ENCODE peak calls at places on chromosome X, in six cellular contexts. One of them, this sample, is unnamed.
A peak's percentile ranks its signal among the peaks of the same experiment; 100 is the strongest.

GRCh38 chrX:103878466-103879151 is 46.6 kb upstream of the RAB9B start:
- DNase-seq in osteocyte: no peak
- DNase-seq in lower lobe of right lung: no peak
- DNase-seq in fibroblast of mammary gland: peak; percentile 65
- DNase-seq in right lobe of liver: no peak
- DNase-seq in upper lobe of left lung: no peak
- DNase-seq in this sample: no peak

GRCh38 chrX:13750204-13750603 is 15.7 kb downstream of the OFD1 start:
- DNase-seq in upper lobe of left lung: no peak
- DNase-seq in right lobe of liver: no peak
- DNase-seq in osteocyte: no peak
- DNase-seq in fibroblast of mammary gland: peak; percentile 64
- DNase-seq in lower lobe of right lung: no peak
- DNase-seq in this sample: no peak

GRCh38 chrX:39752820-39753219 is 344.9 kb downstream of the BCOR start:
- DNase-seq in right lobe of liver: no peak
- DNase-seq in upper lobe of left lung: no peak
- DNase-seq in lower lobe of right lung: no peak
- DNase-seq in fibroblast of mammary gland: peak; percentile 42
- DNase-seq in osteocyte: no peak
- DNase-seq in this sample: no peak

GRCh38 chrX:107721318-107721717 is 54.3 kb downstream of the TSC22D3 start:
- DNase-seq in lower lobe of right lung: peak; percentile 50
- DNase-seq in upper lobe of left lung: no peak
- DNase-seq in right lobe of liver: no peak
- DNase-seq in osteocyte: no peak
- DNase-seq in fibroblast of mammary gland: no peak
- DNase-seq in this sample: no peak

GRCh38 chrX:120781416-120781815 is 94.2 kb downstream of the CT47B1 start:
- DNase-seq in right lobe of liver: no peak
- DNase-seq in osteocyte: no peak
- DNase-seq in upper lobe of left lung: no peak
- DNase-seq in lower lobe of right lung: no peak
- DNase-seq in fibroblast of mammary gland: peak; percentile 54
- DNase-seq in this sample: no peak

GRCh38 chrX:34658316-34658715 is 1.2 kb upstream of the TMEM47 start:
- DNase-seq in osteocyte: no peak
- DNase-seq in upper lobe of left lung: no peak
- DNase-seq in lower lobe of right lung: no peak
- DNase-seq in right lobe of liver: no peak
- DNase-seq in fibroblast of mammary gland: peak; percentile 54
- DNase-seq in this sample: no peak

GRCh38 chrX:9207142-9207541 is 173.2 kb upstream of the FAM9B start:
- DNase-seq in osteocyte: no peak
- DNase-seq in upper lobe of left lung: peak; percentile 58
- DNase-seq in right lobe of liver: no peak
- DNase-seq in lower lobe of right lung: no peak
- DNase-seq in fibroblast of mammary gland: peak; percentile 3
- DNase-seq in this sample: no peak

GRCh38 chrX:70553516-70553915 is 108.9 kb downstream of the DLG3 start:
- DNase-seq in lower lobe of right lung: no peak
- DNase-seq in right lobe of liver: no peak
- DNase-seq in fibroblast of mammary gland: no peak
- DNase-seq in upper lobe of left lung: no peak
- DNase-seq in osteocyte: no peak
- DNase-seq in this sample: no peak

GRCh38 chrX:56114437-56114787 is 117.7 kb upstream of the KLF8 start:
- DNase-seq in osteocyte: no peak
- DNase-seq in upper lobe of left lung: no peak
- DNase-seq in lower lobe of right lung: no peak
- DNase-seq in right lobe of liver: no peak
- DNase-seq in fibroblast of mammary gland: no peak
- DNase-seq in this sample: no peak
- TF ChIP-seq CTCF in osteocyte: no peak
- TF ChIP-seq CTCF in upper lobe of left lung: no peak
- TF ChIP-seq CTCF in lower lobe of right lung: no peak
- TF ChIP-seq CTCF in right lobe of liver: no peak
- TF ChIP-seq CTCF in fibroblast of mammary gland: no peak
- TF ChIP-seq CTCF in this sample: no peak

GRCh38 chrX:131752493-131753198 is 208.8 kb downstream of the OR13H1 start:
- DNase-seq in fibroblast of mammary gland: peak; percentile 89
- DNase-seq in lower lobe of right lung: no peak
- DNase-seq in osteocyte: peak; percentile 69
- DNase-seq in right lobe of liver: peak; percentile 66
- DNase-seq in upper lobe of left lung: no peak
- DNase-seq in this sample: no peak
- TF ChIP-seq CTCF in fibroblast of mammary gland: peak; percentile 34
- TF ChIP-seq CTCF in lower lobe of right lung: no peak
- TF ChIP-seq CTCF in osteocyte: no peak
- TF ChIP-seq CTCF in right lobe of liver: peak; percentile 22
- TF ChIP-seq CTCF in upper lobe of left lung: peak; percentile 21
- TF ChIP-seq CTCF in this sample: no peak

GRCh38 chrX:96841325-96841724 is 42.4 kb upstream of the RPA4 start:
- DNase-seq in upper lobe of left lung: no peak
- DNase-seq in osteocyte: no peak
- DNase-seq in fibroblast of mammary gland: no peak
- DNase-seq in right lobe of liver: no peak
- DNase-seq in lower lobe of right lung: no peak
- DNase-seq in this sample: no peak

GRCh38 chrX:96837808-96838207 is 45.9 kb upstream of the RPA4 start:
- DNase-seq in right lobe of liver: no peak
- DNase-seq in lower lobe of right lung: no peak
- DNase-seq in osteocyte: no peak
- DNase-seq in upper lobe of left lung: no peak
- DNase-seq in fibroblast of mammary gland: peak; percentile 10
- DNase-seq in this sample: no peak

GRCh38 chrX:96846841-96847240 is 36.9 kb upstream of the RPA4 start:
- DNase-seq in upper lobe of left lung: no peak
- DNase-seq in lower lobe of right lung: no peak
- DNase-seq in right lobe of liver: no peak
- DNase-seq in fibroblast of mammary gland: no peak
- DNase-seq in osteocyte: no peak
- DNase-seq in this sample: no peak

DNA sequence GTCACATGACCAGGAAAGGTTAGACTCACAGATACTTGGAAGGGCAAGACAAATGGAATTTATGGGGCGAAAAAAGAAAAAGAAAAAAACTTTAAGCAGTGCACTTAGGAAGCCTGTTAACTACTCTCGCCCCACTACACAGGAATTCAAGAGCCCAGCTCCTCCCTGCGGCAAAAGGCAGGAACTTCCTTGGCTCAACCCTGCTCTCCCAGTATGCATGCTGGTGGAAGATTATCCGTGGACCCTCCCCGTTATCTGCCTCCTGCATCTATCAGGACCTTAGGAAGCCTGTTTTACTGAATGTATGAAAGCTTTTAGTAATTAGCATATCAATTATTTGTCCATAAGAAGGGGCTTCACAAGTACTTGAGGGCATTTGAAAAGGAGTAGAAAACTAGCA is 40.1 kb upstream of the RPA4 start:
- DNase-seq in right lobe of liver: no peak
- DNase-seq in fibroblast of mammary gland: no peak
- DNase-seq in osteocyte: no peak
- DNase-seq in upper lobe of left lung: no peak
- DNase-seq in lower lobe of right lung: no peak
- DNase-seq in this sample: no peak
- TF ChIP-seq CTCF in right lobe of liver: no peak
- TF ChIP-seq CTCF in fibroblast of mammary gland: no peak
- TF ChIP-seq CTCF in osteocyte: peak; percentile 13
- TF ChIP-seq CTCF in upper lobe of left lung: no peak
- TF ChIP-seq CTCF in lower lobe of right lung: no peak
- TF ChIP-seq CTCF in this sample: peak; percentile 43

GRCh38 chrX:135973025-135973547 is 702 bp downstream of the MMGT1 start:
- DNase-seq in fibroblast of mammary gland: peak; percentile 44
- DNase-seq in right lobe of liver: no peak
- DNase-seq in upper lobe of left lung: no peak
- DNase-seq in osteocyte: no peak
- DNase-seq in lower lobe of right lung: no peak
- DNase-seq in this sample: no peak
- TF ChIP-seq CTCF in fibroblast of mammary gland: peak; percentile 17
- TF ChIP-seq CTCF in right lobe of liver: no peak
- TF ChIP-seq CTCF in upper lobe of left lung: no peak
- TF ChIP-seq CTCF in osteocyte: no peak
- TF ChIP-seq CTCF in lower lobe of right lung: no peak
- TF ChIP-seq CTCF in this sample: no peak

DNA sequence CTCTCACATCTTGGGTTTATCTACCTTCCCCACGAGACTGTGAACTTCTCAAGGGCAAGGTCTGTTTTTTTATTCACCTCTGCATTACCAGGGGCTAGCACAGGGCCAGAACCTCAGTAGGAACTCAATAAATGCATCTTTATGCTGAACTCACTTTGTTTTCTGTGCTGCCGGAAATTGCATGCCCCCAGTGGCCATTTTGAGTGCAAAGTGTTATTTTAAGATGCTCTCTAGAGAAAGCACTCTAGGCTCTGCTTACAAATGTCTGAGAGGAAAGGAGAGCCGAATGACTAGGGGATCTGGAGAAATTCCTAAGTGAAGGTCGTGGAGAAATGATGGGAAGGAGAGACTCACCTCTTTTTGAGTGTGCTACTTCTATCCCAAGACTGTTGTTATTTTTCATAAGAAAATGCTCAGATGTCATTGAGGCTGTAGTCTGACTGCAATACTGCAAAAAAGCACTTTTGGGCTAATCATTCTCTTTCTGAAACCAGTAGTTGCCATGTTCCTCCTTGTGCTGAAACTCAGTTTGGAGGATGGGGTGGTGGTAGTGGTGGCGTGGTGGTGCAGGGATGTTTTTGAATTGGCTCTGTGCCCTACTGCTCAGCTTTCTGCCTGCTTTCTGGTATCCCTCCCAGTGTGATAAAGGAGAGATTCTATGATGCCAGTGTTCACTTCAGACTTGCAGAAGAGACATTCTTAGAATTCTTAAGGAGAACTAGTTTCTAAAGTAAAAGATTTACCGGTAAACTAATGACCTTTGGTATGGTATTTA is 41.3 kb downstream of the DOCK11 start:
- DNase-seq in osteocyte: no peak
- DNase-seq in right lobe of liver: no peak
- DNase-seq in fibroblast of mammary gland: peak; percentile 30
- DNase-seq in lower lobe of right lung: no peak
- DNase-seq in upper lobe of left lung: no peak
- DNase-seq in this sample: no peak
- TF ChIP-seq CTCF in osteocyte: peak; percentile 53
- TF ChIP-seq CTCF in right lobe of liver: peak; percentile 28
- TF ChIP-seq CTCF in fibroblast of mammary gland: peak; percentile 41
- TF ChIP-seq CTCF in lower lobe of right lung: no peak
- TF ChIP-seq CTCF in upper lobe of left lung: no peak
- TF ChIP-seq CTCF in this sample: peak; percentile 66

This sample was measured in type B pancreatic cell.